ENCODE peak calls at places on chromosomes 2 and 18, in nine cellular contexts. One of them, this sample, is unnamed.

GRCh38 chr18:63224574-63224973 is 95.0 kb downstream of the BCL2 start:
- DNase-seq in caudate nucleus: no peak
- DNase-seq in frontal cortex: no peak
- DNase-seq in K562: no peak
- DNase-seq in tibial artery: no peak
- DNase-seq in NCI-H69: no peak
- DNase-seq in progenitor cell of endocrine pancreas: no peak
- DNase-seq in mucosa of gallbladder: no peak
- DNase-seq in choroid plexus epithelial cell: no peak
- DNase-seq in this sample: no peak

GRCh38 chr2:234626566-234627130 is 129.8 kb upstream of the ARL4C start:
- DNase-seq in progenitor cell of endocrine pancreas: no peak
- DNase-seq in K562: no peak
- DNase-seq in tibial artery: no peak
- DNase-seq in caudate nucleus: no peak
- DNase-seq in frontal cortex: no peak
- DNase-seq in mucosa of gallbladder: no peak
- DNase-seq in choroid plexus epithelial cell: no peak
- DNase-seq in NCI-H69: no peak
- DNase-seq in this sample: no peak

GRCh38 chr2:237922641-237923361 is 44.0 kb upstream of the UBE2F start:
- DNase-seq in NCI-H69: peak; percentile 78
- DNase-seq in tibial artery: no peak
- DNase-seq in frontal cortex: no peak
- DNase-seq in progenitor cell of endocrine pancreas: no peak
- DNase-seq in choroid plexus epithelial cell: no peak
- DNase-seq in mucosa of gallbladder: no peak
- DNase-seq in K562: no peak
- DNase-seq in caudate nucleus: no peak
- DNase-seq in this sample: no peak

GRCh38 chr2:214410918-214411554 is at the start of gene VWC2L:
- DNase-seq in choroid plexus epithelial cell: peak; percentile 80
- DNase-seq in NCI-H69: peak; percentile 71
- DNase-seq in mucosa of gallbladder: peak; percentile 87
- DNase-seq in caudate nucleus: peak; percentile 79
- DNase-seq in frontal cortex: peak; percentile 15
- DNase-seq in progenitor cell of endocrine pancreas: peak; percentile 85
- DNase-seq in K562: peak; percentile 2
- DNase-seq in tibial artery: peak; percentile 28
- DNase-seq in this sample: peak; percentile 77

GRCh38 chr2:128489580-128490273 is 171.1 kb upstream of the HS6ST1 start:
- DNase-seq in NCI-H69: no peak
- DNase-seq in frontal cortex: no peak
- DNase-seq in choroid plexus epithelial cell: peak; percentile 19
- DNase-seq in tibial artery: no peak
- DNase-seq in mucosa of gallbladder: peak; percentile 36
- DNase-seq in K562: no peak
- DNase-seq in caudate nucleus: no peak
- DNase-seq in progenitor cell of endocrine pancreas: no peak
- DNase-seq in this sample: no peak

GRCh38 chr2:112143150-112143549 is 5.0 kb downstream of the FBLN7 start:
- DNase-seq in choroid plexus epithelial cell: no peak
- DNase-seq in K562: no peak
- DNase-seq in progenitor cell of endocrine pancreas: no peak
- DNase-seq in NCI-H69: no peak
- DNase-seq in tibial artery: no peak
- DNase-seq in caudate nucleus: no peak
- DNase-seq in mucosa of gallbladder: no peak
- DNase-seq in frontal cortex: peak; percentile 1
- DNase-seq in this sample: no peak

GRCh38 chr2:38122344-38122743 is 46.4 kb upstream of the CYP1B1 start:
- DNase-seq in caudate nucleus: no peak
- DNase-seq in NCI-H69: no peak
- DNase-seq in choroid plexus epithelial cell: no peak
- DNase-seq in frontal cortex: no peak
- DNase-seq in mucosa of gallbladder: no peak
- DNase-seq in progenitor cell of endocrine pancreas: no peak
- DNase-seq in tibial artery: peak; percentile 40
- DNase-seq in K562: no peak
- DNase-seq in this sample: no peak

GRCh38 chr2:160045703-160046210 is 16.7 kb downstream of the PLA2R1 start:
- DNase-seq in caudate nucleus: no peak
- DNase-seq in tibial artery: no peak
- DNase-seq in K562: no peak
- DNase-seq in NCI-H69: no peak
- DNase-seq in frontal cortex: no peak
- DNase-seq in choroid plexus epithelial cell: no peak
- DNase-seq in progenitor cell of endocrine pancreas: no peak
- DNase-seq in mucosa of gallbladder: no peak
- DNase-seq in this sample: no peak

GRCh38 chr2:60512641-60513040 is 40.8 kb downstream of the BCL11A start:
- DNase-seq in caudate nucleus: no peak
- DNase-seq in choroid plexus epithelial cell: no peak
- DNase-seq in mucosa of gallbladder: no peak
- DNase-seq in NCI-H69: no peak
- DNase-seq in K562: no peak
- DNase-seq in frontal cortex: no peak
- DNase-seq in progenitor cell of endocrine pancreas: no peak
- DNase-seq in tibial artery: no peak
- DNase-seq in this sample: no peak